ENCODE peak calls at places on chromosomes 2 and 18, in seven cellular contexts. H is substantia nigra; T is stimulated activated CD8-positive, alpha-beta memory T cell treated with anti-CD3 and anti-CD28 coated beads, Interleukin-15, amount 100 ng/mL, for 24 hours; M is COR-L47; B is stimulated activated CD4-positive, alpha-beta T cell treated with anti-CD3 and anti-CD28 coated beads, Interleukin-1b, Interleukin-23, amount 100 ng/mL, for 1 hour; G is iris pigment epithelial cell; F is adrenal gland. O is an unnamed sample.

GRCh38 chr2:8761529-8762164 is 75.8 kb downstream of the KIDINS220 start:
- DNase-seq in F (no peak), H (no peak), M (peak), G (peak), B (no peak), T (no peak), O (peak)

GRCh38 chr18:10482985-10483949 is 28.8 kb downstream of the APCDD1 start:
- DNase-seq in T (no peak), B (no peak), M (no peak), H (no peak), G (no peak), F (peak), O (no peak)

GRCh38 chr2:227805578-227805977 is 8.1 kb upstream of the CCL20 start:
- DNase-seq in T (no peak), B (no peak), F (peak), H (peak), G (peak), M (no peak), O (no peak)

GRCh38 chr2:118855451-118856279 is 8.2 kb upstream of the EN1 start:
- DNase-seq in G (peak), H (peak), B (peak), T (peak), M (peak), F (peak), O (no peak)

GRCh38 chr2:241770185-241770935 is 6.3 kb upstream of the GAL3ST2 start:
- DNase-seq in B (no peak), T (no peak), H (no peak), G (no peak), M (no peak), F (no peak), O (no peak)

GRCh38 chr2:219569041-219569440 is 2.3 kb downstream of the OBSL1 start:
- DNase-seq in G (no peak), F (no peak), B (no peak), T (no peak), M (no peak), H (no peak), O (no peak)

GRCh38 chr18:9719421-9719981 is 11.4 kb downstream of the RAB31 start:
- DNase-seq in B (no peak), T (no peak), H (no peak), F (peak), G (peak), M (peak), O (no peak)

GRCh38 chr18:45416168-45416567 is 199.1 kb upstream of the SLC14A2 start:
- DNase-seq in B (no peak), M (peak), H (no peak), F (peak), G (no peak), T (no peak), O (no peak)

GRCh38 chr2:12733846-12734245 is 17.1 kb downstream of the TRIB2 start:
- DNase-seq in G (no peak), M (peak), B (no peak), H (no peak), F (no peak), T (no peak), O (no peak)

GRCh38 chr2:160993543-160994090 is 166.6 kb upstream of the TANK start:
- DNase-seq in G (peak), B (no peak), M (no peak), H (no peak), F (peak), T (no peak), O (no peak)

GRCh38 chr2:108315408-108316193 is 26.9 kb downstream of the SULT1C2 start:
- DNase-seq in G (no peak), F (no peak), B (no peak), H (no peak), T (no peak), M (no peak), O (peak)

GRCh38 chr2:156065912-156066311 is 266.6 kb downstream of the NR4A2 start:
- DNase-seq in F (no peak), T (no peak), H (no peak), B (no peak), M (no peak), G (no peak), O (no peak)

GRCh38 chr2:8605350-8606065 is 76.3 kb upstream of the ID2 start:
- DNase-seq in G (peak), H (no peak), F (no peak), M (no peak), B (no peak), T (no peak), O (no peak)

GRCh38 chr18:75474332-75474731 is 46.8 kb upstream of the SMIM21 start:
- DNase-seq in M (no peak), B (no peak), T (no peak), G (no peak), H (no peak), F (no peak), O (no peak)

GRCh38 chr18:58405107-58405898 is 223.6 kb downstream of the ALPK2 start:
- DNase-seq in F (no peak), G (no peak), T (no peak), B (no peak), H (no peak), M (no peak), O (no peak)

GRCh38 chr2:11589316-11589940 is 55.6 kb downstream of the GREB1 start:
- DNase-seq in G (no peak), M (no peak), B (no peak), H (no peak), T (no peak), F (no peak), O (no peak)

GRCh38 chr2:28000287-28000686 is 109.8 kb downstream of the BABAM2 start:
- DNase-seq in H (no peak), F (no peak), B (no peak), M (no peak), T (no peak), G (no peak), O (no peak)

GRCh38 chr2:46073540-46074018 is 223.6 kb upstream of the EPAS1 start:
- DNase-seq in T (no peak), G (peak), H (no peak), M (no peak), B (no peak), F (peak), O (peak)

GRCh38 chr2:172855588-172855987 is 119.9 kb downstream of the RAPGEF4 start:
- DNase-seq in T (no peak), G (no peak), F (no peak), M (no peak), H (no peak), B (no peak), O (no peak)

GRCh38 chr2:219645631-219646527 is 18.4 kb downstream of the SLC4A3 start:
- DNase-seq in T (no peak), M (no peak), F (peak), G (peak), H (no peak), B (no peak), O (no peak)

GRCh38 chr2:100754951-100755350 is 65.0 kb upstream of the NPAS2 start:
- DNase-seq in H (no peak), B (no peak), G (no peak), M (no peak), T (no peak), F (no peak), O (no peak)

GRCh38 chr2:216532562-216532961 is 33.9 kb downstream of the RPL37A start:
- DNase-seq in M (no peak), H (no peak), T (no peak), B (no peak), F (no peak), G (no peak), O (no peak)

GRCh38 chr2:1704606-1705556 is 39.4 kb downstream of the PXDN start:
- DNase-seq in F (no peak), B (no peak), M (no peak), H (no peak), G (no peak), T (no peak), O (peak)

GRCh38 chr2:237042101-237042500 is 43.6 kb upstream of the COPS8 start:
- DNase-seq in F (no peak), T (no peak), M (no peak), H (no peak), G (no peak), B (no peak), O (no peak)

GRCh38 chr2:233153146-233153798 is 93.1 kb downstream of the INPP5D start:
- DNase-seq in H (no peak), B (no peak), F (no peak), G (no peak), M (no peak), T (no peak), O (no peak)

GRCh38 chr2:135245055-135245454 is 193.0 kb downstream of the RAB3GAP1 start:
- DNase-seq in F (no peak), B (no peak), H (no peak), T (no peak), M (peak), G (peak), O (no peak)

GRCh38 chr18:46587568-46587967 is 69.5 kb downstream of the LOXHD1 start:
- DNase-seq in M (no peak), T (no peak), H (no peak), F (no peak), G (no peak), B (no peak), O (no peak)

GRCh38 chr2:17166506-17166905 is 351.7 kb downstream of the RAD51AP2 start:
- DNase-seq in B (no peak), F (no peak), H (no peak), G (peak), T (no peak), M (peak), O (no peak)

GRCh38 chr2:100197643-100198153 is 55.3 kb upstream of the AFF3 start:
- DNase-seq in F (peak), H (peak), M (no peak), T (no peak), B (no peak), G (peak), O (no peak)

GRCh38 chr2:217058791-217059755 is 199.2 kb upstream of the TNP1 start:
- DNase-seq in T (no peak), G (no peak), F (peak), B (no peak), M (no peak), H (no peak), O (no peak)